ENCODE peak calls at places on chromosomes 1 and 21, in six cellular contexts. One of them, this sample, is unnamed.

GRCh38 chr1:80629304-80629837 is 1171.4 kb upstream of the ADGRL2 start:
- DNase-seq in AG10803: no peak
- DNase-seq in GM12865: peak; percentile 10
- DNase-seq in lower lobe of right lung: no peak
- DNase-seq in testis: no peak
- DNase-seq in astrocyte: no peak
- DNase-seq in this sample: no peak

GRCh38 chr1:111612006-111612405 is 7.6 kb upstream of the RAP1A start:
- DNase-seq in AG10803: peak; percentile 50
- DNase-seq in GM12865: no peak
- DNase-seq in lower lobe of right lung: no peak
- DNase-seq in testis: peak; percentile 63
- DNase-seq in astrocyte: no peak
- DNase-seq in this sample: no peak

GRCh38 chr1:59504281-59504680 is 207.4 kb downstream of the FGGY start:
- DNase-seq in AG10803: no peak
- DNase-seq in GM12865: no peak
- DNase-seq in lower lobe of right lung: no peak
- DNase-seq in testis: no peak
- DNase-seq in astrocyte: no peak
- DNase-seq in this sample: no peak

GRCh38 chr1:174352117-174352516 is 95.6 kb upstream of the GPR52 start:
- DNase-seq in AG10803: no peak
- DNase-seq in GM12865: no peak
- DNase-seq in lower lobe of right lung: no peak
- DNase-seq in testis: no peak
- DNase-seq in astrocyte: peak; percentile 34
- DNase-seq in this sample: no peak

GRCh38 chr1:155320252-155320651 is 442 bp upstream of the RUSC1 start:
- DNase-seq in AG10803: no peak
- DNase-seq in GM12865: no peak
- DNase-seq in lower lobe of right lung: no peak
- DNase-seq in testis: no peak
- DNase-seq in astrocyte: no peak
- DNase-seq in this sample: no peak

GRCh38 chr21:45299864-45300785 is 12.4 kb upstream of the POFUT2 start:
- DNase-seq in AG10803: peak; percentile 72
- DNase-seq in GM12865: no peak
- DNase-seq in lower lobe of right lung: peak; percentile 32
- DNase-seq in testis: no peak
- DNase-seq in astrocyte: peak; percentile 86
- DNase-seq in this sample: no peak

GRCh38 chr21:33496345-33496744 is 4.8 kb upstream of the DNAJC28 start:
- DNase-seq in AG10803: no peak
- DNase-seq in GM12865: no peak
- DNase-seq in lower lobe of right lung: no peak
- DNase-seq in testis: no peak
- DNase-seq in astrocyte: no peak
- DNase-seq in this sample: no peak

GRCh38 chr1:198575715-198576641 is 35.5 kb upstream of the ATP6V1G3 start:
- DNase-seq in AG10803: no peak
- DNase-seq in GM12865: peak; percentile 9
- DNase-seq in lower lobe of right lung: no peak
- DNase-seq in testis: no peak
- DNase-seq in astrocyte: peak; percentile 45
- DNase-seq in this sample: no peak

GRCh38 chr1:32255072-32256071 is 4.3 kb downstream of the LCK start:
- DNase-seq in AG10803: no peak
- DNase-seq in GM12865: peak; percentile 54
- DNase-seq in lower lobe of right lung: no peak
- DNase-seq in testis: no peak
- DNase-seq in astrocyte: no peak
- DNase-seq in this sample: no peak

GRCh38 chr1:169288011-169288414 is 79.6 kb downstream of the NME7 start:
- DNase-seq in AG10803: peak; percentile 68
- DNase-seq in GM12865: no peak
- DNase-seq in lower lobe of right lung: no peak
- DNase-seq in testis: no peak
- DNase-seq in astrocyte: peak; percentile 66
- DNase-seq in this sample: peak; percentile 36

GRCh38 chr1:21216835-21217811 is 40.4 kb upstream of the EIF4G3 start:
- DNase-seq in AG10803: peak; percentile 24
- DNase-seq in GM12865: peak; percentile 77
- DNase-seq in lower lobe of right lung: peak; percentile 58
- DNase-seq in testis: peak; percentile 79
- DNase-seq in astrocyte: no peak
- DNase-seq in this sample: peak; percentile 53

GRCh38 chr21:14864211-14865021 is 200.4 kb downstream of the NRIP1 start:
- DNase-seq in AG10803: peak; percentile 69
- DNase-seq in GM12865: peak; percentile 67
- DNase-seq in lower lobe of right lung: peak; percentile 68
- DNase-seq in testis: peak; percentile 84
- DNase-seq in astrocyte: peak; percentile 68
- DNase-seq in this sample: peak; percentile 84
- H3K4me3 ChIP-seq in AG10803: no peak overlapping the region
- H3K4me3 ChIP-seq in GM12865: no peak overlapping the region
- H3K4me3 ChIP-seq in lower lobe of right lung: no peak overlapping the region
- H3K4me3 ChIP-seq in testis: no peak overlapping the region
- H3K4me3 ChIP-seq in astrocyte: no peak overlapping the region
- H3K4me3 ChIP-seq in this sample: no peak overlapping the region

GRCh38 chr1:3616861-3617260 is 5.6 kb upstream of the MEGF6 start:
- DNase-seq in AG10803: no peak
- DNase-seq in GM12865: no peak
- DNase-seq in lower lobe of right lung: no peak
- DNase-seq in testis: no peak
- DNase-seq in astrocyte: no peak
- DNase-seq in this sample: no peak
- TF ChIP-seq CTCF in AG10803: no peak
- TF ChIP-seq CTCF in GM12865: no peak
- TF ChIP-seq CTCF in lower lobe of right lung: no peak
- TF ChIP-seq CTCF in testis: no peak
- TF ChIP-seq CTCF in astrocyte: no peak
- TF ChIP-seq CTCF in this sample: no peak

GRCh38 chr1:205936316-205936715 is 6.9 kb downstream of the SLC26A9 start:
- DNase-seq in AG10803: no peak
- DNase-seq in GM12865: no peak
- DNase-seq in lower lobe of right lung: peak; percentile 80
- DNase-seq in testis: no peak
- DNase-seq in astrocyte: no peak
- DNase-seq in this sample: no peak
- H3K4me3 ChIP-seq in AG10803: no peak overlapping the region
- H3K4me3 ChIP-seq in GM12865: no peak overlapping the region
- H3K4me3 ChIP-seq in lower lobe of right lung: no peak overlapping the region
- H3K4me3 ChIP-seq in testis: no peak overlapping the region
- H3K4me3 ChIP-seq in astrocyte: no peak overlapping the region
- H3K4me3 ChIP-seq in this sample: no peak overlapping the region

GRCh38 chr1:166988976-166989515 is at the start of gene MAEL:
- DNase-seq in AG10803: no peak
- DNase-seq in GM12865: no peak
- DNase-seq in lower lobe of right lung: no peak
- DNase-seq in testis: peak; percentile 86
- DNase-seq in astrocyte: no peak
- DNase-seq in this sample: no peak
- TF ChIP-seq CTCF in AG10803: no peak
- TF ChIP-seq CTCF in GM12865: no peak
- TF ChIP-seq CTCF in lower lobe of right lung: no peak
- TF ChIP-seq CTCF in testis: no peak
- TF ChIP-seq CTCF in astrocyte: no peak
- TF ChIP-seq CTCF in this sample: no peak

GRCh38 chr1:16147615-16147926 is 8.3 kb downstream of the EPHA2 start:
- DNase-seq in AG10803: no peak
- DNase-seq in GM12865: no peak
- DNase-seq in lower lobe of right lung: no peak
- DNase-seq in testis: no peak
- DNase-seq in astrocyte: no peak
- DNase-seq in this sample: no peak

GRCh38 chr1:16149702-16150488 is 6.0 kb downstream of the EPHA2 start:
- DNase-seq in AG10803: no peak
- DNase-seq in GM12865: no peak
- DNase-seq in lower lobe of right lung: no peak
- DNase-seq in testis: no peak
- DNase-seq in astrocyte: no peak
- DNase-seq in this sample: no peak

GRCh38 chr1:16146888-16147614 is 8.8 kb downstream of the EPHA2 start:
- DNase-seq in AG10803: peak; percentile 58
- DNase-seq in GM12865: no peak
- DNase-seq in lower lobe of right lung: no peak
- DNase-seq in testis: peak; percentile 23
- DNase-seq in astrocyte: peak; percentile 85
- DNase-seq in this sample: peak; percentile 75

GRCh38 chr1:16149146-16149545 is 6.7 kb downstream of the EPHA2 start:
- DNase-seq in AG10803: no peak
- DNase-seq in GM12865: no peak
- DNase-seq in lower lobe of right lung: no peak
- DNase-seq in testis: no peak
- DNase-seq in astrocyte: no peak
- DNase-seq in this sample: no peak

DNA sequence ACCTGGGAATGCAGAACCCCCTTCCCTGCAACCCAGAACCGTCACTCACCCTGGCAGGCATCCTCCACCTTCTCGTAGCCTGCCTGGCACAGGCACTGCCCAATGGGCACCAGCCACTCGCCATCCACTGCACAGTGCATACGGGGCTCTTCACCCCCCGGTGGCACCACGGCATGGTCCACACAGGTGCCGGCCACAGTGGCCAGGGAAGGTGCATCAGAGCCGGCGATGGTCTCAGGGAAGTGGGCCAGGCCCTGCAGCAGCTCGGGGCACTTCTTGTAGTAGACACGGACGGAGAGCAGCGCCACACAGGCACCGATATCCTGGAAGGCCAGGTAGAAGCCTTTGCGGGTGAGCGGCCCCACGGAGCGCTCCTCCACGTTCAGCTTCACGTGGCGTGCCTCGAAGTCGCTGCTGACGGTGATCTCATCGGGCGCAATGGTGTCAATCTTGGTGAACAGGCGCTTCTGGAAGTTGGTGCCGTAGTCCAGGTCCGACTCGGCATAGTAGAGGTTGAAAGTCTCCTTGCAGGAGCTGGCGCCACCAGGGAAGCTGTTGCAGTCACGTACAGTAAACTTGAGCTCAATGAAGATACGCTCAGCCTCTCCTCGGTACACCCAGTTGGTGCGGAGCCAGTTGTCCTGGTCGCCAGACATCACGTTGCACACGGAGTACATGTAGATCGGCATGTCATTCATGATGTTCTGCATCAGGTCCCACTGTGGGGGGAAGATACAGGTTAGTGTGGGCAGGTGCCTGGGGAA is 7.4 kb downstream of the EPHA2 start:
- DNase-seq in AG10803: no peak
- DNase-seq in GM12865: no peak
- DNase-seq in lower lobe of right lung: no peak
- DNase-seq in testis: no peak
- DNase-seq in astrocyte: no peak
- DNase-seq in this sample: no peak
- H3K4me3 ChIP-seq in AG10803: no peak overlapping the region
- H3K4me3 ChIP-seq in GM12865: no peak overlapping the region
- H3K4me3 ChIP-seq in lower lobe of right lung: no peak overlapping the region
- H3K4me3 ChIP-seq in testis: no peak overlapping the region
- H3K4me3 ChIP-seq in astrocyte: no peak overlapping the region
- H3K4me3 ChIP-seq in this sample: no peak overlapping the region

DNA sequence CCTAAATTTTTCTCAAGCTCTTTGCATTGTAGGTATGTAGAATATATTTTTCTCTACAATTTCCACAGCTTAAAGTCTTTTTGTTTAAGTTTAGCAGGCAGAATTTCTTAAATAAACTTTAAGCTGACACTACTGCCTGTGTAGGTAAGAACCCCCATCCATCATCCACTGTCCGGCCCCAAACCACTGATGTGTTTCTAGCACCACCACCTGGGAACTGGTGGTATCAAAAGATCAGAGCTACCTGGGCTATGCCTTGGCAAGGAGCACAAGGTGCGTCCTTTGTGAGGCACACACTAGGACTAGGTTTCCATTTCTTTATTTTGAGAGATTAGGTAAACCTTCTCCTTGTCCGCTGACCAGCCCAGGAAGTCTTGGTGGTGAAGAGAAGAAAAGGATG is 10.5 kb upstream of the LELP1 start:
- DNase-seq in AG10803: no peak
- DNase-seq in GM12865: peak; percentile 39
- DNase-seq in lower lobe of right lung: no peak
- DNase-seq in testis: peak; percentile 17
- DNase-seq in astrocyte: no peak
- DNase-seq in this sample: no peak
- TF ChIP-seq CTCF in AG10803: no peak
- TF ChIP-seq CTCF in GM12865: peak; percentile 43
- TF ChIP-seq CTCF in lower lobe of right lung: no peak
- TF ChIP-seq CTCF in testis: no peak
- TF ChIP-seq CTCF in astrocyte: no peak
- TF ChIP-seq CTCF in this sample: peak; percentile 5

GRCh38 chr1:24861821-24862727 is 68.0 kb downstream of the RUNX3 start:
- DNase-seq in AG10803: no peak
- DNase-seq in GM12865: no peak
- DNase-seq in lower lobe of right lung: peak; percentile 69
- DNase-seq in testis: no peak
- DNase-seq in astrocyte: no peak
- DNase-seq in this sample: peak; percentile 27
- H3K4me3 ChIP-seq in AG10803: no peak overlapping the region
- H3K4me3 ChIP-seq in GM12865: no peak overlapping the region
- H3K4me3 ChIP-seq in lower lobe of right lung: no peak overlapping the region
- H3K4me3 ChIP-seq in testis: no peak overlapping the region
- H3K4me3 ChIP-seq in astrocyte: no peak overlapping the region
- H3K4me3 ChIP-seq in this sample: no peak overlapping the region